ENCODE peak calls at places on chromosome 5, in six cellular contexts. H is IMR-90, B is H1, M is trophoblast cell, N is neuronal stem cell, D is H9. G is an unnamed sample. For H3K79me1, the result is how much of the 10 kb centered on the place peaks cover.

GRCh38 chr5:69213513-69214215 is 21.0 kb upstream of the CDK7 start:
- DNase-seq in N (no peak), H (peak), D (no peak), B (no peak), M (peak), G (no peak)

GRCh38 chr5:137344723-137345322 is 154.3 kb downstream of the SPOCK1 start:
- DNase-seq in M (peak), D (peak), B (peak), H (peak), N (peak), G (peak)

GRCh38 chr5:93735378-93735777 is 6.0 kb downstream of the POU5F2 start:
- DNase-seq in H (peak), D (no peak), N (no peak), B (no peak), M (no peak), G (no peak)

GRCh38 chr5:3140117-3140516 is 388.6 kb upstream of the IRX2 start:
- DNase-seq in B (no peak), N (no peak), D (no peak), H (no peak), M (peak), G (no peak)

GRCh38 chr5:16364906-16365305 is 100.7 kb downstream of the ZNF622 start:
- DNase-seq in N (no peak), B (no peak), D (no peak), H (no peak), M (no peak), G (no peak)

GRCh38 chr5:117982691-117983090 is 1005.7 kb downstream of the DTWD2 start:
- DNase-seq in H (no peak), N (no peak), B (no peak), D (peak), M (no peak), G (peak)

GRCh38 chr5:82314964-82315728 is 37.0 kb upstream of the RPS23 start:
- DNase-seq in M (no peak), B (no peak), D (no peak), H (peak), N (no peak), G (no peak)

GRCh38 chr5:81286059-81286617 is 15.2 kb upstream of the ZCCHC9 start:
- DNase-seq in N (no peak), B (no peak), H (no peak), M (no peak), D (no peak), G (peak)

GRCh38 chr5:9151671-9152427 is 394.0 kb downstream of the SEMA5A start:
- DNase-seq in D (no peak), H (peak), M (no peak), N (no peak), B (no peak), G (no peak)

GRCh38 chr5:150801117-150801927 is 22.8 kb downstream of the SMIM3 start:
- DNase-seq in M (peak), D (peak), N (peak), H (peak), B (peak), G (peak)

GRCh38 chr5:125486634-125487033 is 740.2 kb upstream of the ZNF608 start:
- DNase-seq in B (no peak), D (no peak), N (no peak), H (peak), M (no peak), G (no peak)

GRCh38 chr5:38423536-38424178 is 132.8 kb downstream of the LIFR start:
- DNase-seq in H (no peak), D (no peak), M (no peak), B (no peak), N (no peak), G (no peak)

GRCh38 chr5:59840200-59840601 is 53.3 kb downstream of the PDE4D start:
- DNase-seq in N (no peak), D (no peak), H (peak), B (no peak), M (no peak), G (peak)

GRCh38 chr5:126449751-126450271 is 26.6 kb downstream of the GRAMD2B start:
- DNase-seq in B (no peak), D (no peak), N (no peak), H (peak), M (no peak), G (no peak)

GRCh38 chr5:27511061-27511460 is 472.7 kb upstream of the CDH9 start:
- DNase-seq in H (no peak), M (no peak), B (no peak), D (no peak), N (no peak), G (no peak)

GRCh38 chr5:180343110-180343845 is 9.9 kb downstream of the GFPT2 start:
- DNase-seq in H (peak), N (no peak), B (peak), M (no peak), D (peak), G (peak)

GRCh38 chr5:142248853-142249462 is 75.9 kb downstream of the SPRY4 start:
- DNase-seq in M (no peak), B (no peak), H (peak), D (no peak), N (no peak), G (no peak)

GRCh38 chr5:111806150-111806549 is 49.2 kb upstream of the NREP start:
- DNase-seq in H (no peak), N (no peak), B (no peak), M (no peak), D (no peak), G (no peak)

GRCh38 chr5:105968961-105969360 is 1701.8 kb downstream of the EFNA5 start:
- DNase-seq in H (no peak), D (no peak), N (no peak), M (peak), B (no peak), G (no peak)

GRCh38 chr5:65943771-65944170 is 17.4 kb downstream of the ERBIN start:
- DNase-seq in M (no peak), B (no peak), N (no peak), H (no peak), D (no peak), G (no peak)

GRCh38 chr5:26518065-26518464 is 520.3 kb downstream of the CDH9 start:
- DNase-seq in H (no peak), M (no peak), B (no peak), D (no peak), N (peak), G (no peak)

GRCh38 chr5:157253547-157253946 is 12.4 kb upstream of the CYFIP2 start:
- DNase-seq in H (peak), N (peak), B (peak), D (peak), M (peak), G (peak)

GRCh38 chr5:132162945-132163344 is 64.7 kb downstream of the P4HA2 start:
- DNase-seq in N (no peak), D (no peak), H (no peak), B (no peak), M (no peak), G (no peak)

GRCh38 chr5:151115272-151115905 is 34.6 kb upstream of the TNIP1 start:
- DNase-seq in B (peak), H (peak), N (peak), D (peak), M (peak), G (peak)

GRCh38 chr5:175520321-175520720 is 42.0 kb downstream of the SFXN1 start:
- DNase-seq in H (no peak), D (no peak), M (no peak), N (no peak), B (no peak), G (no peak)

GRCh38 chr5:146643805-146644204 is 127.8 kb upstream of the GPR151 start:
- DNase-seq in B (no peak), D (no peak), M (no peak), H (no peak), N (no peak), G (no peak)

GRCh38 chr5:125348221-125348692 is 601.8 kb upstream of the ZNF608 start:
- DNase-seq in D (peak), H (no peak), M (no peak), N (peak), B (no peak), G (peak)

GRCh38 chr5:89204766-89205165 is 321.8 kb upstream of the MEF2C start:
- DNase-seq in H (no peak), N (no peak), D (no peak), B (no peak), M (no peak), G (no peak)

GRCh38 chr5:74625742-74626241 is 14.7 kb downstream of the ENC1 start:
- DNase-seq in B (no peak), N (no peak), D (peak), H (no peak), M (no peak), G (peak)

GRCh38 chr5:1510151-1510561 is 13.6 kb downstream of the LPCAT1 start:
- DNase-seq in N (no peak), M (no peak), B (no peak), H (no peak), D (peak), G (no peak)

GRCh38 chr5:1509346-1510085 is 14.2 kb downstream of the LPCAT1 start:
- DNase-seq in B (peak), M (no peak), H (no peak), N (no peak), D (peak), G (no peak)

GRCh38 chr5:1507457-1507856 is 16.3 kb downstream of the LPCAT1 start:
- DNase-seq in H (no peak), N (no peak), D (no peak), M (peak), B (no peak), G (no peak)

GRCh38 chr5:1507961-1508678 is 15.6 kb downstream of the LPCAT1 start:
- DNase-seq in M (no peak), H (no peak), N (no peak), B (no peak), D (no peak), G (no peak)

DNA sequence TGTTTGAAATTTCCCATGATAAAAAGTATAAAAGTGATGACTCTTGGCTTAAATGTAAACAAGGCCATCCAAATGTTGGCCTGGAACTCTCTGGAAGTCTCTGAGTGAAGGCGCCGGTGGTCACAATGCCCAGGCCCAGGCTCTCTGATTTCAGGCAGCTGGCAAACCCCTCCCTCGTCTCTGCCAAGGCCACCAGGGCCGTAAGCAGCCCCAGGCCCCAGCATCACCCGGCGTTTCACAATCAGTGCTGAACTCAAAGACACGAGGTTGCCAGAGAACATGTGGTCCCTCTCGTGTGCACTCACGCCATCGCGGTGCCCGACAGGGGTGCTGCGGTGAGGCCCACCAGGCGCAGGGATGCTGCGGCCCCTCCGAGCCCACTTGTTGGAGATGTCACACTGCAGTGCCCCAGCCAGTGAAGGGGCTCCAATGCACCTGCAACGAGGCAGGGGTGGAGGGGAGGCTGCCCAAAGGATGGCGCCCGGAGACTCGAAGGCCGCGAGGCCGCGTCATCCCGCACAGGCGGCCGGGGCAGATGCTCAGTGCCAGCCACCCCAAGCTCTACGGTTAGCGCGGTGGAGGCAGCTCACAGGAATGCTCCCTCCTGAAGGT is 15.0 kb downstream of the LPCAT1 start:
- DNase-seq in M (no peak), D (peak), B (no peak), N (no peak), H (peak), G (no peak)
- H3K79me1 ChIP-seq in M (under half), D (under half), B (under half), N (under half), H (half or more), G (under half)

GRCh38 chr5:119752921-119753886 is 123.8 kb downstream of the FAM170A start:
- DNase-seq in N (no peak), H (no peak), B (no peak), M (no peak), D (no peak), G (peak)
- H3K79me1 ChIP-seq in N (under half), H (under half), B (under half), M (under half), D (under half), G (under half)

DNA sequence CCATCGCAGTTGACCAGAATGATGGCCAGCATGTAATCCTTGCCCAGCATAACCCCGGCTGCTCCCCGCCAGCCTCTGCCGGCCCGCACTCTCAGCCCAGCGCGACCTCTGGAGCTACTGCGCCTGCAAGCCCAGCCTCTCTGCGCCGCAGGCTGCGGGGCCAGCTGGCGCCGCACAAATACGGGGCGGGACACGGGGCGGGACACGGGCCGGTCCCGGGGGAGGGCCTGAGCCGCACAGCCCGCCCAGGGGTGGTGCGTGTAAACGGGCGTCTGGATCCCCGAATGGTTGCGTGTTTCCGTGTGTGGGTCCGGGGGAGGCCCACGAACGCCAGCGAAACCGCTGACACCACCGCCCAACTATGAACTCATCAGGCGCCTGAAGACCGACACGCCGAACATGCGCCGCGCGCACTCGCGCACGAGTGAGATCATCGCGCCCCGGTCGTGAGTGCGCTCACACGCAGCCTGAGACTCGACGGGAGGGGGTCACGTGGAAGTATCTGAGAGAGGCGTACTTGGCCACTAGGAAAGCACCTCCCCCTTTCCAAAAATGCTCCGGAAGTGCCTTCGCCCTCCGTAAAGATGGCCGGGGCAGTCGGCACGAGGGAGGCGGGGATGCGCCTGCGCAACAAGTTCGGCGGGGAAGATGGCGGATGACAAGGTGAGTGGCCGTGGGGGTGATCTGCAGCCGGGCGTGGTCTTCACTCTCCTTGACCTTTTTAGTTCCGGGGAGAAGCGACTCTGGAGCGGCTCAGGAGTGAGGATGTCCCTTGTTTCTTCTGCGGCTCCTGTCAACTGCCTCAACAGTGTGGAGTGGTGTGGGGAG is at the start of the genes APBB3 and SLC35A4:
- DNase-seq in N (peak), M (peak), D (peak), B (peak), H (peak), G (peak)
- H3K79me1 ChIP-seq in N (under half), M (under half), D (under half), B (under half), H (half or more), G (under half)

DNA sequence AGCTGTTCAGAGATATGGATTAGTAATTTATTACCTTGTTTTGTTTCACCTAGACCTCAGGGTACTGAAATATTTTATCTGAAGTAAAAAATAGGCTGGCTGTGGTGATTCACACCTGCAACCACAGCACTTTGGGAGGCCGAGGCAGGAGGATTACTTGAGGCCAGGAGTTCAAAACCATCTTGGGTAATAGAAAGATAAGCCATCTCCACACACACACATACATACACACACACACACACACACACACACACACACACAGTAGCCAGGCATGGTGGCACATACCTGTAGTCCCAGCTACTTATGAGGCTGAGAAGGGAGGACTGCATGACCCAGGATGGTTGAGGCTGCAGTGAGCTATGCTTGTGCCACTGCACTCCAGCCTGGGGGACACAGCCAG is 3.7 kb downstream of the ANXA2R start:
- DNase-seq in D (no peak), B (no peak), M (no peak), N (no peak), H (no peak), G (peak)
- H3K79me1 ChIP-seq in D (under half), B (under half), M (under half), N (under half), H (under half), G (under half)

GRCh38 chr5:134569758-134570364 is 44.4 kb downstream of the JADE2 start:
- DNase-seq in N (no peak), H (no peak), D (no peak), B (no peak), M (no peak), G (no peak)
- H3K79me1 ChIP-seq in N (under half), H (under half), D (under half), B (under half), M (under half), G (under half)

DNA sequence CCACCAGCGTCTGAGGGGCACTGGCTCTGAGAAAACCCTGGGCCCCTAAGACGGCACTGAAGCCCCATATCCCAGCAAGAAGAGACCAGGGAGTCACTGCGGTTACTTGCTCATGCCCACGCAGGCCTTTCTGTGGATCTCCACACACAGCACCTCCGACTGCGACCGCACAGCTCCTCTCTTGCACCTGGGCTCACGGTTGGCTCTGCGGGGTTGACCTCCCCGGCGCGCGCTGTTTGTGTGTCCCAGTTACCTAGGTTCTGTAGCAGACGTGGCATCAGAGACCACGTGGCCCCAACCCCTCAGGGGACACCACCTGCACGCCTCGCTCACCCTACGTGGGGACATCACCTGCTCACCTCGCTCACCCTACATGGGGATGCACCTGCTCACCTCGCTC is 12.7 kb downstream of the LPCAT1 start:
- DNase-seq in M (no peak), H (no peak), B (peak), D (peak), N (no peak), G (no peak)
- H3K79me1 ChIP-seq in M (under half), H (half or more), B (under half), D (under half), N (under half), G (under half)

G was measured in mesendoderm.